ENCODE peak calls at places on chromosomes 1 and 21, in five cellular contexts. P is esophagus muscularis mucosa, V is left ventricle myocardium inferior, W is psoas muscle, Y is NT2/D1. B is an unnamed sample. For H3K4me1 and H3K27me3, the result is how much of the 10 kb centered on the place peaks cover.

GRCh38 chr21:45290948-45291612 is 3.4 kb upstream of the POFUT2 start:
- DNase-seq in Y (no peak), V (no peak), P (no peak), W (peak), B (peak)

GRCh38 chr1:33753087-33753856 is 110.6 kb upstream of the HMGB4 start:
- DNase-seq in Y (peak), V (no peak), P (no peak), W (no peak), B (no peak)

GRCh38 chr1:207020709-207021107 is 11.8 kb downstream of the C1orf116 start:
- DNase-seq in Y (no peak), P (peak), W (no peak), V (no peak), B (no peak)

GRCh38 chr1:204842369-204842768 is 28.3 kb upstream of the NFASC start:
- DNase-seq in Y (no peak), P (no peak), V (no peak), W (no peak), B (no peak)

GRCh38 chr1:210800301-210800700 is 333.6 kb downstream of the KCNH1 start:
- DNase-seq in V (no peak), P (no peak), Y (no peak), W (no peak), B (no peak)

GRCh38 chr1:84855168-84855567 is 37.8 kb downstream of the LPAR3 start:
- DNase-seq in V (no peak), P (peak), Y (no peak), W (no peak), B (no peak)

GRCh38 chr1:8943516-8943896 is 2.2 kb upstream of the CA6 start:
- DNase-seq in P (no peak), V (no peak), Y (peak), W (no peak), B (no peak)

GRCh38 chr1:112397051-112397471 is 1.0 kb downstream of the CTTNBP2NL start:
- DNase-seq in W (no peak), Y (no peak), P (no peak), V (no peak), B (no peak)

GRCh38 chr21:14737922-14738321 is 191.8 kb upstream of the SAMSN1 start:
- DNase-seq in Y (peak), V (no peak), P (no peak), W (no peak), B (peak)

GRCh38 chr1:181219938-181220337 is 131.4 kb downstream of the IER5 start:
- DNase-seq in Y (no peak), V (no peak), P (no peak), W (no peak), B (no peak)

GRCh38 chr21:17903029-17903806 is 84.1 kb upstream of the C21orf91 start:
- DNase-seq in Y (no peak), V (no peak), P (no peak), W (no peak), B (no peak)

GRCh38 chr1:211082824-211083223 is 51.1 kb downstream of the KCNH1 start:
- DNase-seq in Y (no peak), W (no peak), P (no peak), V (no peak), B (no peak)

GRCh38 chr1:16184557-16185303 is 27.7 kb downstream of the ARHGEF19 start:
- DNase-seq in W (no peak), Y (no peak), P (no peak), V (no peak), B (no peak)

GRCh38 chr1:87977145-87977544 is 648.5 kb downstream of the LMO4 start:
- DNase-seq in Y (no peak), V (no peak), P (no peak), W (no peak), B (no peak)

GRCh38 chr1:183548136-183548535 is 42.1 kb downstream of the NCF2 start:
- DNase-seq in P (no peak), Y (no peak), W (no peak), V (no peak), B (no peak)

GRCh38 chr1:43238104-43238503 is 31.7 kb upstream of the TMEM125 start:
- DNase-seq in P (no peak), V (peak), Y (peak), W (peak), B (peak)

GRCh38 chr1:98991127-98992003 is 13.3 kb downstream of the PLPPR5 start:
- DNase-seq in V (no peak), Y (no peak), P (no peak), W (no peak), B (peak)

GRCh38 chr1:233540788-233541187 is 73.1 kb upstream of the KCNK1 start:
- DNase-seq in V (no peak), P (no peak), Y (no peak), W (no peak), B (no peak)

GRCh38 chr21:16125274-16125673 is 395.5 kb downstream of the USP25 start:
- DNase-seq in Y (no peak), P (no peak), V (no peak), W (no peak), B (no peak)
- H3K4me3 ChIP-seq in Y (no peak), P (no peak), V (peak), W (no peak), B (no peak)

GRCh38 chr1:214569357-214570004 is 18.1 kb upstream of the PTPN14 start:
- DNase-seq in V (no peak), Y (no peak), W (no peak), P (no peak), B (no peak)
- H3K4me1 ChIP-seq in V (under half), Y (under half), W (under half), P (under half), B (under half)

DNA sequence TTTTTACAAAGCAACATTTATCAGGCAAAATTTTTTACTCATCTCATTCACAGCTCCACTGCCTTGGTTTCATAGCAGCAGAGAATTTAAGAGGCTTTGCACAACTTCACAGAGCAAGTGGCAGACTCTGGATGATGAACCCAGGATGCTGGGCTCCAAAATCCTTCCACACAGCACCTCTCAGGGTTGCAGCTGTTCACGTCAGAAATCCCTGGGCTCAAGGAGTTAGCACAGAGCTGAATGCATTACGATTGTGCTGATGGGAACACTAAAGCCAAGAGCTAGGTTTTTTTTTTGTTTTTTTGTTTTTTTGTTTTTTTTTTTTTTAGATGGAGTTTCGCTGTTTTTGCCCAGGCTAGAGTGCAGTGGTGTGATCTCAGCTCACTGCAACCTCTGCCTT is 2.4 kb upstream of the HTR6 start:
- DNase-seq in Y (no peak), W (no peak), P (no peak), V (no peak), B (no peak)
- H3K27me3 ChIP-seq in Y (under half), W (under half), P (under half), V (half or more), B (under half)

GRCh38 chr1:35554261-35555211 is 2.7 kb downstream of the KIAA0319L start:
- DNase-seq in Y (peak), P (no peak), V (no peak), W (no peak), B (peak)

GRCh38 chr1:35555601-35556477 is 1.4 kb downstream of the KIAA0319L start:
- DNase-seq in W (no peak), P (no peak), V (no peak), Y (no peak), B (no peak)

GRCh38 chr1:35557118-35557610 is at the start of gene KIAA0319L:
- DNase-seq in W (peak), V (peak), Y (no peak), P (no peak), B (peak)

GRCh38 chr1:35556494-35557117 is 597 bp downstream of the KIAA0319L start:
- DNase-seq in V (no peak), Y (no peak), W (no peak), P (no peak), B (no peak)

DNA sequence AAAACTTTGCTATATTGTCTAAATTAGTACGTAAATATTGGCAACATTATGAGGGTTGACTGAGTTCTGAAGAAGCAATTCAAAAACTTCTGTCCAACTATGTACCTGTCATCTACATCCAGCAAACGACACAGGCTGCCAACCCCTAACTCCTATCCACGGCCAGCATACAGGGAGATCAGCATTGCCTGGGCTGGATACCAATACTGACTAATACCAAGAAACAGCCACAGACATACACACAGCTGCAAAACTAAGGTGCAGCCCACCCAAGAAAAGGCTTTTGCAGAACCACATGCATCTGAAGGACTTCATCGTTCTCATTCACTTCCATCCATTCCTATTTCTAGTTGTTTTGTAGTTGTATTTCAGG is 2.0 kb downstream of the KIAA0319L start:
- DNase-seq in Y (no peak), P (no peak), W (no peak), V (no peak), B (no peak)
- H3K4me3 ChIP-seq in Y (peak), P (no peak), W (peak), V (peak), B (no peak)

GRCh38 chr1:10897321-10897980 is 101.0 kb upstream of the CASZ1 start:
- DNase-seq in W (peak), P (no peak), Y (no peak), V (no peak), B (no peak)

GRCh38 chr1:10897981-10898728 is 101.7 kb upstream of the CASZ1 start:
- DNase-seq in Y (no peak), V (no peak), W (peak), P (no peak), B (peak)

GRCh38 chr1:10898921-10899320 is 102.5 kb upstream of the CASZ1 start:
- DNase-seq in V (no peak), W (peak), Y (no peak), P (no peak), B (no peak)

GRCh38 chr1:10899490-10900264 is 103.2 kb upstream of the CASZ1 start:
- DNase-seq in W (peak), V (no peak), Y (no peak), P (no peak), B (no peak)

DNA sequence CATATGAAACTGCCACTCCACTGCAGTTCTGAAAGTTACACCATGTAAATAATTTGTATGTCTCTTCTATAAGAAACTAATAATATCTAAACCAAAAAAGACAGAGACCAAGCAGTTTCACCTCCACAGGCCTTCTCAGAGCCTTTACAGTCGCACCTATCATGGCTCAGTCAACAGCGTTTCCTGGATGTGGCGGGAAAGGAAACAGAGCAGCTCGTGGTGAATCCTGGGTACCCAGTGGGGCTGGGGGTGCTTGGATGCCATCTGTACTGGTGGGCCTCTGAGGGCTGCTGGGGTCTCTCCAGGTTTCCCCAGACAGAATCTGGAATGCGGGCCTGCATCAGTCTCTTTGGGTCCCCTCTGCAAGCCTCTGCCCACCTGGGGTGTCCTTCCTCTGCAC is 100.2 kb upstream of the CASZ1 start:
- DNase-seq in Y (no peak), V (no peak), W (peak), P (no peak), B (no peak)
- H3K4me1 ChIP-seq in Y (under half), V (under half), W (under half), P (under half), B (under half)

GRCh38 chr1:36692465-36692864 is 209.8 kb upstream of the CSF3R start:
- DNase-seq in P (no peak), W (no peak), Y (no peak), V (no peak), B (no peak)
- H3K27me3 ChIP-seq in P (under half), W (under half), Y (under half), V (half or more), B (under half)

DNA sequence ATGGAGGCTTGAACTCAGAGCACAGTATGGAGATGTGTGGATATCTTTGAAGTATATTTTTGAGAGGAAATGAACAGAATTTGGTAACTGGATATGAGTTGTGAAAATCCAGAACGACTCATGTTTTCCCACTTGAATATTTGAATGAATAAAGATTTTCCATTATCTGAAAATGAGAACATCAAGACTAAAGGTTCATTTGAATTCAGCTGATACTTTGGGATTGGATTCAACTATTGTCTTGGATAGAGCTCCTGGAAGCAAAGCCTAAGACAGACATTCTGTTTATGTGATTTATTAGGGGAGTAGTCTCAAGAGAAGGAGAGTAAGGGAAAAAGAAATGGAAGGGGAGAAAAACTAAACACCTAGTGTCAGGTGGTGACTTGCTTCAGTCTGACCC is 256.0 kb upstream of the LYPLAL1 start:
- DNase-seq in W (no peak), V (no peak), Y (no peak), P (no peak), B (no peak)
- H3K4me3 ChIP-seq in W (no peak), V (no peak), Y (no peak), P (no peak), B (no peak)

B was measured in BE2C.